ENCODE peak calls at places on chromosome 12, in four cellular contexts. S, P, F and D are unnamed samples.
A peak's percentile ranks its signal among the peaks of the same experiment; 100 is the strongest.

GRCh38 chr12:42140901-42141300 is 3.8 kb downstream of the GXYLT1 start:
- DNase-seq in P (no peak), F (no peak), S (no peak), D (no peak)

GRCh38 chr12:26691234-26691970 is 141.6 kb downstream of the ITPR2 start:
- DNase-seq in F (no peak), S (peak; percentile 44), P (no peak), D (no peak)

GRCh38 chr12:105418232-105418631 is 87.7 kb downstream of the C12orf75 start:
- DNase-seq in S (no peak), P (no peak), F (no peak), D (no peak)

GRCh38 chr12:48189331-48190125 is 6.1 kb downstream of the CCDC184 start:
- DNase-seq in F (no peak), S (peak; percentile 60), P (peak; percentile 79), D (peak; percentile 65)

GRCh38 chr12:126397071-126397571 is 1331.9 kb downstream of the AACS start:
- DNase-seq in P (no peak), F (no peak), S (no peak), D (no peak)

GRCh38 chr12:118288174-118288573 is 84.5 kb downstream of the TAOK3 start:
- DNase-seq in P (no peak), S (no peak), F (no peak), D (no peak)

GRCh38 chr12:124273630-124274029 is 21.3 kb upstream of the RFLNA start:
- DNase-seq in S (no peak), F (no peak), P (no peak), D (peak; percentile 90)

GRCh38 chr12:106519587-106519986 is 63.2 kb upstream of the RFX4 start:
- DNase-seq in S (no peak), F (no peak), P (no peak), D (no peak)

GRCh38 chr12:45670339-45671065 is 59.0 kb upstream of the ARID2 start:
- DNase-seq in S (no peak), F (no peak), P (no peak), D (no peak)

GRCh38 chr12:51132693-51133092 is 40.2 kb downstream of the TFCP2 start:
- DNase-seq in S (no peak), P (no peak), F (no peak), D (no peak)

GRCh38 chr12:88753074-88753473 is 172.8 kb upstream of the KITLG start:
- DNase-seq in S (no peak), F (no peak), P (no peak), D (no peak)

GRCh38 chr12:113246478-113247122 is 25.3 kb downstream of the TPCN1 start:
- DNase-seq in S (no peak), P (peak; percentile 58), F (no peak), D (no peak)

GRCh38 chr12:53058674-53059433 is 9.0 kb downstream of the TNS2 start:
- DNase-seq in P (no peak), F (peak; percentile 45), S (no peak), D (no peak)

GRCh38 chr12:52004042-52004648 is 2.6 kb upstream of the TAMALIN start:
- DNase-seq in P (peak; percentile 80), S (peak; percentile 66), F (no peak), D (peak; percentile 71)

GRCh38 chr12:52634266-52635056 is 16.1 kb upstream of the KRT73 start:
- DNase-seq in S (no peak), F (no peak), P (peak; percentile 82), D (no peak)

GRCh38 chr12:107079172-107080011 is 14.0 kb downstream of the CRY1 start:
- DNase-seq in F (no peak), S (no peak), P (no peak), D (no peak)

GRCh38 chr12:46131729-46132128 is 137.1 kb downstream of the SLC38A1 start:
- DNase-seq in F (no peak), P (no peak), S (no peak), D (no peak)

GRCh38 chr12:71877335-71878121 is 38.0 kb downstream of the TBC1D15 start:
- DNase-seq in S (no peak), F (no peak), P (no peak), D (no peak)

GRCh38 chr12:51926718-51927117 is 19.4 kb downstream of the ACVRL1 start:
- DNase-seq in F (no peak), S (no peak), P (peak; percentile 75), D (peak; percentile 48)

GRCh38 chr12:27818421-27818918 is 38.4 kb upstream of the MANSC4 start:
- DNase-seq in F (no peak), P (peak; percentile 65), S (no peak), D (no peak)

GRCh38 chr12:27595231-27595642 is 71.2 kb downstream of the PPFIBP1 start:
- DNase-seq in F (no peak), P (peak; percentile 32), S (peak; percentile 60), D (no peak)

GRCh38 chr12:79710707-79711483 is 20.1 kb upstream of the PAWR start:
- DNase-seq in F (peak; percentile 45), S (no peak), P (peak; percentile 10), D (no peak)

GRCh38 chr12:2692156-2692555 is 102.6 kb upstream of the FKBP4 start:
- DNase-seq in P (no peak), F (no peak), S (no peak), D (no peak)

GRCh38 chr12:68559246-68559645 is 51.5 kb upstream of the RAP1B start:
- DNase-seq in F (no peak), S (no peak), P (no peak), D (no peak)

GRCh38 chr12:123894823-123895338 is 77.8 kb downstream of the CCDC92 start:
- DNase-seq in P (no peak), F (no peak), S (no peak), D (no peak)

GRCh38 chr12:105970885-105971284 is 167.9 kb downstream of the NUAK1 start:
- DNase-seq in F (no peak), S (no peak), P (no peak), D (no peak)

GRCh38 chr12:39782026-39782545 is 162.5 kb upstream of the ABCD2 start:
- DNase-seq in F (no peak), S (no peak), P (no peak), D (no peak)

GRCh38 chr12:108127654-108128053 is 1.4 kb upstream of the WSCD2 start:
- DNase-seq in S (no peak), F (no peak), P (no peak), D (no peak)

GRCh38 chr12:108128221-108129016 is 669 bp upstream of the WSCD2 start:
- DNase-seq in S (no peak), P (no peak), F (no peak), D (no peak)

GRCh38 chr12:108126990-108127468 is 2.1 kb upstream of the WSCD2 start:
- DNase-seq in P (no peak), F (no peak), S (no peak), D (no peak)

GRCh38 chr12:108131035-108131434 is 1.9 kb downstream of the WSCD2 start:
- DNase-seq in P (no peak), S (no peak), F (no peak), D (no peak)

DNA sequence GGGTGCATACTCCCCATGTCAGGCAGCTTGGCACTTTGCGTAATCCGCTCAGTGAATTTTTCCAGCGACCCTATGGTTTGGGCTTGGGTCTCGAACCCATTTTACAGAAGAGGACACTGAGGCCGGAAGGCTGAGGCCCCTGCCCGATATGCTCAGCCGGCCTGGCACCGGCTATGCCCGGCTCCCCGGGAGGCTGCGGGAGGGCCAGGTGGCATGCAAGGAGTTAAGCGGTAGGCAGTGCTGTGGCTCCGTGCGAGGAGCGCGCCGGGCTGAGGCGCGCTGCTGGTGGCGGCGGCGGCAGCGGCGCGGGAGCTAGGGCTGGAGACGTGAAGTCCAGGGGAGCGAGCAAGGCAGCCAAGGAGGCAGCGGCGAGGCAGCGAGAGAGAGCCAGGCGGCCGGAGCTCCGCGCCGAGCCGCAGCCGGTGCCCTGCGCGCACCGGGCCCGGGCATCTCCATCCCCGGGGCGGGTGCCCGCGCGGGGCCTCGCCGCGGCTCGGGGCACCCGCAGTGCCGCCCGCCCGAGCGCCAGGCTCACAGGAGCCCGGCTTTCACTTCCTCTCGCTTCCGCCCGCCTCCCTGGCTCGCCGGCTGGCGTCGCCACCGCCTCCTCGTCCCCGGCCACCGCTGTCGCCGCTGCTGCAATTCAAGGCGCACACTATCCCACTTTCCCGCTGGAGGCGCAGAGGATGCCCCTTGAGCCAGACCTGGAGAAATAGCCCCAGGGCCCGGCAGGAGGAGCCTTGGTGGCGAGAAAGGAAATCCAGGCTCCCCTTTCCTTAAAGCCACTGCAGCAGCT is at the start of gene WSCD2:
- DNase-seq in S (peak; percentile 80), F (peak; percentile 52), P (peak; percentile 41), D (peak; percentile 87)
- H3K4me3 ChIP-seq in S (peak within 1 kb of the TSS; percentile 23), F (peak within 1 kb of the TSS; percentile 41), P (no peak within 1 kb of the TSS), D (peak within 1 kb of the TSS; percentile 13)

GRCh38 chr12:132925597-132926416 is 30.3 kb downstream of the ZNF605 start:
- DNase-seq in S (no peak), F (no peak), P (no peak), D (no peak)
- H3K9me3 ChIP-seq in S (peaks cover 35% of the 10 kb centered on the region), F (peaks cover 99% of the 10 kb centered on the region), P (no peaks in the 10 kb centered on the region), D (peaks cover 60% of the 10 kb centered on the region)

GRCh38 chr12:92706594-92706993 is 3.8 kb downstream of the PLEKHG7 start:
- DNase-seq in S (no peak), P (no peak), F (no peak), D (no peak)

GRCh38 chr12:92707926-92708325 is 5.1 kb downstream of the PLEKHG7 start:
- DNase-seq in S (no peak), F (no peak), P (no peak), D (no peak)

GRCh38 chr12:92702754-92703679 is at the start of gene PLEKHG7:
- DNase-seq in S (no peak), P (peak; percentile 66), F (no peak), D (no peak)

GRCh38 chr12:92701441-92701840 is 1.3 kb upstream of the PLEKHG7 start:
- DNase-seq in P (no peak), S (no peak), F (no peak), D (no peak)

DNA sequence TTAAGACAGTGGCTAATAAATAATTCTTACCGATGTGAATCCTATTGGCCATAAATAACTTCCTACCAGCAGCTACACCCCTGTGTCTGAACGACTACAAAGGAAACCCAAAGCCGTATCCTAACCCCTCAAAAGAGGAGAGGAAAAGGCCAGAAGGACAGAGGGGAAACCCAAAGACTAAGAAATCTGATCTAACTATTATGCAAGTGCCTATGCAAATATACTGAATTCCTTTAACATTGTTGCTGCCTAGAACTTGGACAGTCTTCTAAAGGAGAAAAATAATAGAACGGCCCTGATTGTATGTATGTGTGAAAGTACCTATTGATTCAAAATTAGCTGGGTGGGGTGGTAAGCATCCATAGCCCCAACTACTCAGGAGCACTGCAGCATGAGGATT is 988 bp downstream of the PLEKHG7 start:
- DNase-seq in F (no peak), S (no peak), P (no peak), D (no peak)
- H3K4me3 ChIP-seq in F (no peak overlapping the region), S (no peak overlapping the region), P (no peak overlapping the region), D (no peak overlapping the region)

DNA sequence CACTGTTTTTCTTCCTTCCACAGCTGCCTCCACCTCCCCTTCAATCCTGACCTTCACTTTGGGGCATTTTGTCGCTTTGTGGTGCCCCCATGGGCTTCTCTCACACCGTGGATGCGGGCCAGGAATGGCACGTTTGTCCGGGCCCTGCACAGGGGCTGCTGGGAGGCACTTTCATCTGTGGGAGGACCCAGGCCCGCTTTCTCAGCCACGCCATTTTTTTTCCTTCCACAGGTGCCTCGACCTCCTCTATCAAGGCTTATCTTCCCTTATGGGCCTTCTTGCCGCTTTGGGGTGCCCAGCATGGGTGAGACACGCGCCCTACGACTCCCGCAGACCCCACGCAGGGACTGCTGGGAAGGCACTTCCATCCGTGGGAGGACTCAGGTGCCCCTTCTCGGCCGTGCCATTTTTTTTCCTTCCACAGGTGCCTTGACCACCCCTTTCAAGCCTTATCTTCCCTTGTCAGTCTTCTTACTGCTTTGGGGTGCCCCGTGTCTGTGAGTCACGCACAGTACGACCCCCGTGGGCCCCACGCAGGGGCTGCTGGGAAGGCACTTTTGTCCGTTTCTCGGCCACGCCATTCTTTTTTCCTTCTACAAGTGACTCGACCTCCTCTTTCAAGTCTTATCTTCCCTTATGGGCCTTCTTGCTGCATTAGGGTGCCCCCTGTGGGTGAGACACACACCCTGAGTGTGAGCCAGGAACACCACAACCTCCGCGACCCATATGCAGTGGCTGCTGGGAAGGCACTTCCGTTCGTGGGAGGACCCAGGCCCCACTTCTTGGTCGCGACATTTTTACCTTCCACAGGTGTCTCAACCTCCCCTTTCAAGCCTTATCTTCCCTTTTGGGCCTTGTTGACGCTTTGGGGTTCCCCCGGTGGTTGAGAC is 270.7 kb downstream of the ALG10 start:
- DNase-seq in F (peak; percentile 19), S (peak; percentile 21), P (peak; percentile 2), D (peak; percentile 9)
- H3K9me3 ChIP-seq in F (peaks cover 3% of the 10 kb centered on the region), S (no peaks in the 10 kb centered on the region), P (no peaks in the 10 kb centered on the region), D (no peaks in the 10 kb centered on the region)